ENCODE peak calls at places on chromosomes 6 and 20, in ten cellular contexts. C is lower lobe of right lung; Q is CD8-positive, alpha-beta T cell; D is SK-N-SH; A is gastrocnemius medialis; M is ascending aorta; R is GM23338; B is cardiac muscle cell; L is tibial artery; P is kidney epithelial cell. I is an unnamed sample.

GRCh38 chr6:151729829-151730495 is 77.5 kb upstream of the ESR1 start:
- DNase-seq in C (no peak), Q (no peak), D (no peak), A (no peak), M (no peak), R (peak), B (no peak), L (no peak), P (no peak), I (no peak)

GRCh38 chr6:135300576-135300975 is 119.5 kb downstream of the MYB start:
- DNase-seq in C (no peak), Q (no peak), D (no peak), A (no peak), M (no peak), R (no peak), B (no peak), L (no peak), P (no peak), I (no peak)

GRCh38 chr20:54148947-54149764 is 24.6 kb downstream of the CYP24A1 start:
- DNase-seq in C (no peak), Q (no peak), D (no peak), A (no peak), M (no peak), R (peak), B (peak), L (no peak), P (no peak), I (no peak)

GRCh38 chr20:51484141-51484815 is 58.2 kb downstream of the NFATC2 start:
- DNase-seq in C (peak), Q (no peak), D (no peak), A (no peak), M (no peak), R (no peak), B (no peak), L (peak), P (no peak), I (no peak)

GRCh38 chr6:161393839-161394364 is 120.0 kb upstream of the AGPAT4 start:
- DNase-seq in C (no peak), Q (no peak), D (peak), A (peak), M (no peak), R (peak), B (peak), L (no peak), P (peak), I (no peak)

GRCh38 chr6:80250391-80250997 is 144.0 kb downstream of the BCKDHB start:
- DNase-seq in C (no peak), Q (no peak), D (no peak), A (no peak), M (no peak), R (no peak), B (peak), L (no peak), P (no peak), I (no peak)

GRCh38 chr6:17949168-17949567 is 38.3 kb downstream of the KIF13A start:
- DNase-seq in C (no peak), Q (no peak), D (no peak), A (no peak), M (no peak), R (no peak), B (no peak), L (no peak), P (no peak), I (no peak)

GRCh38 chr6:150176659-150177058 is 33.8 kb downstream of the PPP1R14C start:
- DNase-seq in C (no peak), Q (no peak), D (no peak), A (no peak), M (no peak), R (no peak), B (no peak), L (no peak), P (no peak), I (no peak)

GRCh38 chr6:39020136-39020535 is 28.4 kb upstream of the GLP1R start:
- DNase-seq in C (no peak), Q (no peak), D (no peak), A (no peak), M (no peak), R (no peak), B (no peak), L (no peak), P (no peak), I (no peak)

GRCh38 chr6:146915671-146916127 is 288.5 kb upstream of the STXBP5 start:
- DNase-seq in C (no peak), Q (no peak), D (no peak), A (no peak), M (no peak), R (no peak), B (peak), L (no peak), P (no peak), I (no peak)

GRCh38 chr20:62344782-62345181 is 22.3 kb downstream of the LAMA5 start:
- DNase-seq in C (no peak), Q (no peak), D (no peak), A (no peak), M (no peak), R (no peak), B (no peak), L (no peak), P (no peak), I (no peak)

GRCh38 chr20:34534391-34535165 is 18.4 kb downstream of the DYNLRB1 start:
- DNase-seq in C (no peak), Q (no peak), D (no peak), A (no peak), M (no peak), R (no peak), B (no peak), L (peak), P (no peak), I (no peak)

GRCh38 chr20:58075980-58076749 is 152.3 kb downstream of the ANKRD60 start:
- DNase-seq in C (no peak), Q (no peak), D (peak), A (no peak), M (no peak), R (no peak), B (peak), L (no peak), P (no peak), I (no peak)

GRCh38 chr6:53691667-53692133 is 26.1 kb upstream of the KLHL31 start:
- DNase-seq in C (no peak), Q (no peak), D (no peak), A (no peak), M (no peak), R (no peak), B (peak), L (no peak), P (no peak), I (no peak)

GRCh38 chr20:56630086-56630493 is 984 bp downstream of the TFAP2C start:
- DNase-seq in C (peak), Q (no peak), D (peak), A (no peak), M (no peak), R (peak), B (peak), L (no peak), P (peak), I (no peak)

GRCh38 chr6:37695273-37695672 is 2.4 kb downstream of the MDGA1 start:
- DNase-seq in C (no peak), Q (no peak), D (no peak), A (no peak), M (no peak), R (no peak), B (no peak), L (no peak), P (no peak), I (no peak)
- H3K4me3 ChIP-seq in C (peak), Q (no peak), D (no peak), A (no peak), M (peak), R (peak), B (no peak), L (peak), P (no peak), I (peak)

DNA sequence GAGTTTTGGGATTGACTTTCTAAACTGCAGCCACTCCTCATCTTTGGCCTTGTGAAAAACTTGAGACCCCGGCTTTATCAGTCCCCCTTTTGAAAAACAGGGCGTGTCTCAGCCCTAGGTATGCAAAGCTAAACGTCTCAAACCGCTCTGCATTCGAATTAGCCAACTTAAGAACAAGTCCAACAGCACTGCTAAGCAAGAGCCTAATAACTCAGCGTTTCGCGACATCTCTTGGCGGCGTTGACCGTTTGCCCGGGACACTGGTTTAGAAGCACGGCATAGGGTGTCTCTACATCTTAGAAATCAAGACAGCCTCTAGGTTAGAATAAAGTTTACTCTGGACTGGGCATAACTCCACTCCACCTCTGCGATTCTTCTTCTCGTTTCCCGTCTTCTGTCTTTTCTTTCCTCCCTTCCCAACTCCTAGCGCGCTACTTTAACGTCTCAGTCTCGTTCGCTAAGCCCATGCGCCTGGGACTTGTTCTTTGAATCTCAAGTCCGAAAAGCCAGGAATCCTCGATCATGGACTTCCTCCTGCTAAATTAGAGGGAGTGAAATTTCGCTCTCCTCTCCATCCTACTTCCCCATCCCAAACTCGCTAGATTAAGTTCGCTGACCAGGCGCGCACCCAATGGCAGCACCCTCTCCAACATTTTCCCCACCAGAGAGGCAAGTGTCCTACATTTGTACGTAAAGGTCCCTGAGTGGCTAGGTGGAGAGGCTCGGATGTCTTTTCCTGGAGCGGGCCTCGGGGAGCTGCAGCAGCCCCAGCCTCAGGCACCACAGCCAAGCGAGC is 10.5 kb upstream of the TFAP2A start:
- DNase-seq in C (no peak), Q (no peak), D (no peak), A (no peak), M (no peak), R (peak), B (no peak), L (no peak), P (no peak), I (no peak)
- H3K4me3 ChIP-seq in C (peak), Q (no peak), D (no peak), A (peak), M (peak), R (peak), B (peak), L (peak), P (peak), I (peak)

DNA sequence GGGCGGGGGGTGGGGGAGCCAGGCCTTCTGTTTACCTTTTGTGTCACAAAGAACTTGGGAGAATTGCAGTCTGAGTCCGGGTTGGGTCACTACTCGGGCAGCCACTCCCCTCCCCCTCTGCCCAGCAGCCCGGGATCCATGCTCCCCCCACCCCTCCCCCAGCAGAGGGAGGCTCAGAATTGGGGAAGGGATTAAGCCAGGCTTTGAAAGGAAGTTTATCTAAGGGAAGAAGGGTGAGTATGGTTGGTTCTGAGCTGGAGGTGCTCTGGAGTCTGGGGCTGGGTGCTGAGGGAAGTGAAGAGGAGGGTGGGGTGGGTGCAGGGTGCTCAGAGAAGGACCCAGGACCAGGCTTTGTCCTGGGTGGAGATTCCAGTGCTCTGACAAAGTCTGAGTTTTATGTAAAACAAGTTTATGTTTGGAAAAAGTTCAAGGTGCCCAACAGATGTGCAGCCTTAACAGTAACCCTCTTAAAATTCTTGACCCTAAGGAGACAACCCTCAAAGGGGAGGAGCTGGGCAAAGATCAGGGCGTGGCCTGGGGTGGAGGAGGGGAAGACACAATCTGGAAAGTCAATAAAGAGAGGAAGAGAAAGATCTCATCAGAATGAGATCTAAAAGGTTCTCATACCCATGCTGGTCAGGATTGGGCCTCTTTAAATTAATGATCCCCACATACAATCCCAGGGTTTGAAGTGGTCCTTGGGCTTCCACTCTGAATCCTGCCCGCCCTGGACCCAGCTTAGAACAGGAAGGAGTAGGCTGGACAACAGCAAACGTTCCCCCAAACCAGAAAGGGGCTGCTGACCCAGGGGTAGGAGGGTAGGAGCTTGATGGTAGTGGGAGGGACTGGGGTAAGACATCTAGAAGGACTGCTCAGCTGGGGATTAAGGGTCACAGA is 32.8 kb downstream of the FOXP4 start:
- DNase-seq in C (no peak), Q (no peak), D (peak), A (no peak), M (no peak), R (peak), B (peak), L (no peak), P (no peak), I (no peak)
- H3K4me3 ChIP-seq in C (no peak), Q (no peak), D (no peak), A (no peak), M (no peak), R (peak), B (no peak), L (no peak), P (no peak), I (no peak)

DNA sequence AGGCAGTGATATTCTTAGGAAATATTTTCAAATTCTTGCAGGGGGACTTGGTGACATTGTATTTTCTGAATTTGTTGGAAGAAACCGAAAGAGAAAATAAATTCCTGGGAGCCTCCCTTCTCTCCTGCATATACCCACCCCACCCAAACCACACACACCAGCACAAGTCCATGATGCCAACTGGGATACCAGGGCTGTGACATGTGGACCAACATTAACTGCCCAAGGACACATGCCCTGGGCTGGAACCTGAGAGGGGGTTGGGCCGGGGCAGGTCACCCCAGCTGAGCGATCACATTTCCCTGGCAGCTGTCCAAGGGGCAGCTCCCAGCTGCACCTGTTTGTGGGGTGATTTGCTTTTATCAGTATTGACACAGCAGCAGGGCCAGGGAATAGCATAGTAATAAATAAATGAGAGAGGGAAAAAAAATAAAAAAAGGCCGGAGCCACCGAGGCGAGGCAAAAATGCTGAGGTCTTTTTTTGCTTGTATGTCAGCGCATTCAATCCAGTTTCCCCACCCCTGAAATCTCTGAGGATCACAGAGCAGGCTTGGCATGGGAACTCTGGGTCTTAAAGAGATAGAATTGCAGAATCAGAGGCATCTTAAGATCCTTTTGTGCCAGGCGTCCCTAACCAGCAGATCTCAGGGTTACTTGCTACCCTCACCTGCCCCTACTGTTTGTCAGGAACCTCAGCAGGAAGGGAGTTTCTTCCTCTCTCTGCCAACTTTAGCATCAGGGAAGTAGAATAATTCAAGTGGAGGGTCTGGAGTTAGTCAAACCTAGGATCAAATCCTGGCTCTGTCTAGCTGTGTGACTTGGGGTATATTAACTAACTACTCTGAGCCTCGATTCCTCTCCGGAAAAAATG is 66.5 kb upstream of the PIM1 start:
- DNase-seq in C (peak), Q (no peak), D (peak), A (peak), M (peak), R (peak), B (no peak), L (peak), P (no peak), I (peak)
- H3K4me3 ChIP-seq in C (peak), Q (peak), D (peak), A (peak), M (peak), R (peak), B (peak), L (peak), P (peak), I (peak)

DNA sequence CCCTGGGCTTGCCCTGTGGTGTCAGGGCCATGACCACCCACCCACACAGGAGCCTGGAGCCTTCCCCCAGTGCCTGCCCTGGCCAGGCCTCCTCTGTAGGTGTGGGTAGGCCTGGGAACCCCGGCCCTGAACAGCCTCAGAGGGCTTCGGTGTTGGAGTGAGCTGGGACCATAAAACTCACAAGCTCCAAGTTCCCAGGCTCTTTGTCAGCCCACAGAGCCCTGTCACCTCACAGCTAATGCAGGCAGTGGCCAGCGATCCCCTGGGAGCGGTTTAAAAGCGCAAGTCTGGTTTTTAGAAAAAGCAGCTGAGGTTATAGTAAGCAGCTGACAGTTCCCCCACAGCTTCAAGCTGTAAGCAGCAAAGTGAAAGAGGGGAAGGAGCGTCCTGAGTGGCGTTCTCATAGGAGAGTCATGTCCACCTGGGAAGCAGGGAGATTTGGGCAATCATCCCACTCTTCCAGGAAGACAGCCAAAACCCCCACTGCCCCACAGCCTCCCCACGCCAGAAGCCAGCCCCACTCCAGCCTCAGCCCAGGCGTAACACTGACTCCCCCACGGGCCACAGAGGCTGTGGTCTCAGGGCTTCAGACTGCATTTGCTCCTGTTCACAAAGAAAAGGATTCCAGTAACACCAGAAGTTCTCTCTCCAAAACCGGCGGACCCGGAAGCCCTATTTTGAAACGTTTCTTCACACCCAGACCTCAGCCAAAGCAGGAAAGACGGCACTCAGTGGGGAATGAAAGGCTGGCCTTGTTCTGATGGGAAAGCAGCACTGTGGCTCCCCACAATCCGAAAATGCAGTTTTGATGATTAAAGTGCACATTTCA is 34.3 kb upstream of the FOXC1 start:
- DNase-seq in C (no peak), Q (no peak), D (no peak), A (no peak), M (no peak), R (no peak), B (peak), L (peak), P (no peak), I (no peak)
- H3K4me3 ChIP-seq in C (peak), Q (no peak), D (no peak), A (no peak), M (peak), R (no peak), B (no peak), L (peak), P (no peak), I (peak)

I was measured in thoracic aorta.